ENCODE peak calls at places on chromosome 14, in seven cellular contexts. T is suprapubic skin, B is A549, Z is adrenal gland, V is spleen, L is H1, W is sigmoid colon. F is an unnamed sample.

GRCh38 chr14:69901113-69901951 is 22.1 kb downstream of the SMOC1 start:
- DNase-seq in T (no peak), B (no peak), Z (no peak), V (no peak), L (peak), W (no peak), F (no peak)

GRCh38 chr14:98951031-98951430 is 321.0 kb downstream of the BCL11B start:
- DNase-seq in T (no peak), B (no peak), Z (no peak), V (no peak), L (no peak), W (peak), F (no peak)

GRCh38 chr14:39762576-39763401 is 330.6 kb upstream of the FBXO33 start:
- DNase-seq in T (no peak), B (no peak), Z (no peak), V (no peak), L (no peak), W (no peak), F (no peak)

GRCh38 chr14:100313045-100313400 is 6.8 kb upstream of the SLC25A29 start:
- DNase-seq in T (no peak), B (no peak), Z (no peak), V (no peak), L (no peak), W (no peak), F (no peak)

GRCh38 chr14:72169521-72169920 is 237.3 kb downstream of the RGS6 start:
- DNase-seq in T (no peak), B (peak), Z (no peak), V (no peak), L (no peak), W (no peak), F (no peak)

GRCh38 chr14:55556929-55557623 is 22.9 kb upstream of the KTN1 start:
- DNase-seq in T (peak), B (peak), Z (peak), V (no peak), L (no peak), W (peak), F (peak)

GRCh38 chr14:101132588-101132987 is 229.1 kb upstream of the RTL1 start:
- DNase-seq in T (no peak), B (no peak), Z (no peak), V (no peak), L (peak), W (no peak), F (no peak)

GRCh38 chr14:99790978-99791376 is 2.2 kb upstream of the EML1 start:
- DNase-seq in T (no peak), B (no peak), Z (no peak), V (no peak), L (no peak), W (peak), F (no peak)

GRCh38 chr14:58272589-58273372 is 25.6 kb upstream of the ARID4A start:
- DNase-seq in T (no peak), B (peak), Z (no peak), V (no peak), L (no peak), W (no peak), F (no peak)

GRCh38 chr14:70808023-70808401 is 1.3 kb downstream of the MAP3K9 start:
- DNase-seq in T (no peak), B (peak), Z (peak), V (peak), L (no peak), W (no peak), F (no peak)

GRCh38 chr14:90721619-90722305 is 94.5 kb downstream of the TTC7B start:
- DNase-seq in T (no peak), B (no peak), Z (no peak), V (no peak), L (peak), W (no peak), F (no peak)

GRCh38 chr14:100155049-100155621 is 4.3 kb downstream of the DEGS2 start:
- DNase-seq in T (no peak), B (peak), Z (no peak), V (no peak), L (peak), W (no peak), F (no peak)

GRCh38 chr14:71776463-71777359 is 155.5 kb upstream of the RGS6 start:
- DNase-seq in T (no peak), B (no peak), Z (no peak), V (no peak), L (no peak), W (no peak), F (no peak)

GRCh38 chr14:30855345-30856037 is 18.9 kb upstream of the COCH start:
- DNase-seq in T (no peak), B (no peak), Z (no peak), V (no peak), L (no peak), W (no peak), F (no peak)

GRCh38 chr14:74886001-74886400 is 4.3 kb downstream of the DLST start:
- DNase-seq in T (no peak), B (no peak), Z (no peak), V (no peak), L (no peak), W (no peak), F (no peak)

GRCh38 chr14:76090611-76091010 is 61.1 kb upstream of the GPATCH2L start:
- DNase-seq in T (no peak), B (no peak), Z (no peak), V (no peak), L (no peak), W (no peak), F (no peak)

GRCh38 chr14:22474730-22475351 is 114.2 kb downstream of the DAD1 start:
- DNase-seq in T (no peak), B (no peak), Z (no peak), V (no peak), L (no peak), W (no peak), F (no peak)

GRCh38 chr14:22505751-22506710 is 83.0 kb downstream of the DAD1 start:
- DNase-seq in T (no peak), B (no peak), Z (no peak), V (no peak), L (no peak), W (no peak), F (no peak)

GRCh38 chr14:47917344-47917954 is 242.0 kb upstream of the MDGA2 start:
- DNase-seq in T (no peak), B (peak), Z (peak), V (no peak), L (peak), W (no peak), F (no peak)

GRCh38 chr14:52279405-52279804 is 11.9 kb downstream of the PTGDR start:
- DNase-seq in T (no peak), B (peak), Z (no peak), V (no peak), L (no peak), W (no peak), F (no peak)

GRCh38 chr14:101884537-101885253 is 79.7 kb upstream of the DYNC1H1 start:
- DNase-seq in T (no peak), B (no peak), Z (no peak), V (peak), L (no peak), W (peak), F (no peak)

GRCh38 chr14:53127151-53127550 is 26.0 kb downstream of the DDHD1 start:
- DNase-seq in T (no peak), B (no peak), Z (no peak), V (no peak), L (no peak), W (no peak), F (no peak)

GRCh38 chr14:90894241-90894640 is 78.0 kb upstream of the TTC7B start:
- DNase-seq in T (no peak), B (no peak), Z (no peak), V (no peak), L (no peak), W (no peak), F (no peak)

GRCh38 chr14:89701079-89702043 is 253.2 kb downstream of the EFCAB11 start:
- DNase-seq in T (peak), B (peak), Z (peak), V (peak), L (peak), W (peak), F (peak)
- TF ChIP-seq POLR2A in T (no peak), B (no peak), Z (no peak), V (no peak), L (no peak), W (no peak), F (no peak)

GRCh38 chr14:104967144-104967413 is 11.1 kb downstream of the AHNAK2 start:
- DNase-seq in T (peak), B (no peak), Z (peak), V (peak), L (no peak), W (no peak), F (peak)
- H3K4me3 ChIP-seq in T (peak), B (no peak), Z (no peak), V (no peak), L (peak), W (peak), F (peak)

DNA sequence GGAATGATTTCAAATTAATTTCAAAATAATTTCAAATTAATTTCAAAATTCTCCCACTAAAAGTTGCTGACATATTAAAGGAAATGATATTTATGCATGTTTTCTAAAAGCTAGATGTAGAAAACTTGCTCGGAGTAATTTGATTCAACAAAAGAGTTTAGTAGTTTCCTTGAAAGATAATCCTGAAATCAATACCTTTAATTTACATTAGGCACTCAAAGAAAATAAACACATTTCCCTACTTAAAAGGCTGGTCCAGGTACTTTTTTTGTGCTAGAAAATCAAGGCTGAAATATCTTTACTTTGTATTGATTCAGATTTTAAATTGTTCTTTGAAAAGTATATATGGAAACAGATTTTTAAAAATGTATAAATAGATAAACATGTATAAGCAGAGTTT is 370.5 kb downstream of the RAD51B start:
- DNase-seq in T (no peak), B (no peak), Z (no peak), V (no peak), L (no peak), W (no peak), F (no peak)
- H3K27ac ChIP-seq in T (no peak), B (peak), Z (no peak), V (no peak), L (no peak), W (no peak), F (peak)

DNA sequence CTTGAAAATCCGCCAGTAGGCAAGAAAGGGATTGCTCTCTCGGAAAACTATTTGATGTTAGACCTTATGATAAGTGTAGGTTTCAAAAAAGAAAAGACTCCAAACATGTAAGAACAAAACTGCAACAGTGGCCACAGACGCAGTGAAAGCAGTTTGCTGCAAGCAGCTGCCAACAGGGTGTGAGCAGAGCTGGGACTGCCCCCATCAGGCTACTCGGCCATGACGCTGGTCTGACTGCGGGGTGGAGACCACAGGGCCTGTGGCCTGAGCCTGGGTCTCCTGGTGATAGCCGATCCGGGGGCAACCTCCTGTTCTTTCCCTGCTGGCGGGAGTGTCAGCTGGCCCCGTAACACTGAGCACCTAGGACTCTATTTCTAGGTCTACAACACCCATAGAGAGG is 63.2 kb downstream of the AMN start:
- DNase-seq in T (no peak), B (no peak), Z (no peak), V (peak), L (no peak), W (no peak), F (no peak)
- TF ChIP-seq POLR2A in T (no peak), B (no peak), Z (no peak), V (no peak), L (no peak), W (no peak), F (no peak)